ENCODE peak calls at places on chromosomes 2 and 18, in ten cellular contexts. G, Q, S, H, Y, Z, X, F, V and J are unnamed samples.

GRCh38 chr2:20398956-20399567 is 47.8 kb upstream of the RHOB start:
- DNase-seq in X (no peak), G (no peak), Y (peak), F (no peak), Z (no peak), H (no peak), Q (no peak), S (no peak), V (peak), J (no peak)

GRCh38 chr2:66445076-66445724 is 10.3 kb downstream of the MEIS1 start:
- DNase-seq in Z (no peak), Q (no peak), H (peak), X (peak), S (no peak), V (no peak), G (no peak), Y (no peak), F (no peak), J (no peak)

GRCh38 chr2:9087151-9087681 is 83.7 kb upstream of the MBOAT2 start:
- DNase-seq in G (no peak), Z (no peak), H (no peak), V (no peak), Q (no peak), S (no peak), X (no peak), F (no peak), Y (peak), J (no peak)

GRCh38 chr18:68722807-68723206 is 7.9 kb upstream of the TMX3 start:
- DNase-seq in V (no peak), Z (no peak), G (no peak), X (no peak), S (no peak), F (no peak), Q (no peak), H (no peak), Y (no peak), J (no peak)

GRCh38 chr2:135037831-135038230 is 9.4 kb downstream of the MAP3K19 start:
- DNase-seq in H (no peak), S (no peak), G (no peak), F (no peak), X (no peak), Y (peak), Q (no peak), V (no peak), Z (no peak), J (no peak)

GRCh38 chr2:174546519-174547506 is 50.8 kb downstream of the WIPF1 start:
- DNase-seq in Q (peak), G (no peak), X (no peak), V (no peak), F (no peak), Z (no peak), Y (peak), H (peak), S (peak), J (no peak)

GRCh38 chr2:160581035-160581434 is 87.4 kb upstream of the RBMS1 start:
- DNase-seq in Y (peak), H (no peak), V (no peak), G (no peak), Q (no peak), F (no peak), Z (no peak), S (no peak), X (no peak), J (no peak)

GRCh38 chr18:63318882-63319382 is 637 bp downstream of the BCL2 start:
- DNase-seq in V (no peak), S (no peak), X (no peak), Q (no peak), H (no peak), F (no peak), Z (no peak), G (no peak), Y (no peak), J (no peak)

GRCh38 chr2:216316743-216317142 is 55.5 kb downstream of the MARCHF4 start:
- DNase-seq in V (no peak), Q (no peak), F (no peak), S (no peak), G (no peak), X (no peak), Y (peak), Z (no peak), H (peak), J (no peak)

GRCh38 chr2:236661064-236661761 is 91.6 kb downstream of the ACKR3 start:
- DNase-seq in V (peak), H (peak), S (peak), Z (no peak), Q (no peak), X (no peak), Y (peak), G (no peak), F (no peak), J (no peak)

GRCh38 chr2:109225170-109225775 is 96.3 kb downstream of the SH3RF3 start:
- DNase-seq in Y (no peak), S (no peak), F (no peak), X (no peak), V (no peak), G (no peak), H (no peak), Z (no peak), Q (no peak), J (no peak)

GRCh38 chr2:127174977-127175376 is 45.1 kb downstream of the CYP27C1 start:
- DNase-seq in S (no peak), G (no peak), H (no peak), Z (no peak), X (no peak), Y (peak), V (peak), Q (no peak), F (no peak), J (no peak)

GRCh38 chr18:48915621-48916425 is 34.9 kb downstream of the SMAD7 start:
- DNase-seq in G (no peak), V (no peak), S (no peak), Y (peak), Z (no peak), Q (no peak), X (no peak), F (no peak), H (peak), J (no peak)

GRCh38 chr2:79359419-79359818 is 153.4 kb upstream of the CTNNA2 start:
- DNase-seq in Y (no peak), V (no peak), G (no peak), X (no peak), S (no peak), Q (no peak), F (no peak), Z (no peak), H (no peak), J (no peak)

GRCh38 chr2:61247204-61247812 is 85.3 kb downstream of the C2orf74 start:
- DNase-seq in S (peak), X (no peak), G (no peak), Q (no peak), H (no peak), Z (no peak), Y (peak), F (no peak), V (no peak), J (no peak)

GRCh38 chr2:31219131-31219969 is 2.0 kb upstream of the CAPN14 start:
- DNase-seq in Y (no peak), S (no peak), X (no peak), V (no peak), G (no peak), H (no peak), Z (no peak), F (no peak), Q (peak), J (no peak)

GRCh38 chr2:46690825-46691224 is 211.5 kb downstream of the TMEM247 start:
- DNase-seq in H (no peak), Z (no peak), V (no peak), F (no peak), S (no peak), Q (no peak), Y (peak), G (no peak), X (no peak), J (no peak)

GRCh38 chr18:22391571-22392359 is 25.9 kb downstream of the CTAGE1 start:
- DNase-seq in Q (no peak), Z (peak), V (no peak), S (no peak), F (peak), Y (peak), H (no peak), X (no peak), G (no peak), J (no peak)

GRCh38 chr2:29733945-29734344 is 187.4 kb downstream of the ALK start:
- DNase-seq in V (no peak), S (no peak), Y (no peak), Z (no peak), Q (no peak), G (no peak), H (no peak), X (no peak), F (no peak), J (no peak)

GRCh38 chr2:231807020-231807419 is 20.8 kb downstream of the COPS7B start:
- DNase-seq in G (no peak), S (no peak), Q (no peak), Z (no peak), Y (no peak), F (no peak), V (no peak), H (no peak), X (no peak), J (no peak)

GRCh38 chr2:207763308-207763707 is 6.4 kb downstream of the FZD5 start:
- DNase-seq in G (no peak), Z (no peak), V (no peak), H (no peak), S (no peak), F (no peak), Y (no peak), X (no peak), Q (no peak), J (no peak)
- H3K27ac ChIP-seq in G (no peak), Z (no peak), V (no peak), H (no peak), S (no peak), F (no peak), Y (no peak), X (no peak), Q (no peak), J (no peak)

GRCh38 chr2:88627055-88627855 is at the start of gene EIF2AK3:
- DNase-seq in Y (peak), S (peak), X (peak), G (peak), H (peak), Z (peak), Q (peak), F (peak), V (peak), J (peak)

GRCh38 chr2:88632569-88632968 is 5.3 kb upstream of the EIF2AK3 start:
- DNase-seq in Q (no peak), Y (no peak), V (no peak), Z (no peak), G (no peak), F (no peak), S (no peak), H (no peak), X (no peak), J (no peak)

GRCh38 chr2:88626171-88627054 is 851 bp downstream of the EIF2AK3 start:
- DNase-seq in Q (peak), V (peak), X (peak), F (peak), Y (no peak), G (peak), S (peak), Z (no peak), H (peak), J (no peak)

GRCh38 chr2:88627856-88628568 is 748 bp upstream of the EIF2AK3 start:
- DNase-seq in X (peak), Y (peak), H (peak), G (peak), Q (peak), S (peak), F (peak), V (peak), Z (peak), J (peak)

GRCh38 chr2:88628569-88628939 is 1.3 kb upstream of the EIF2AK3 start:
- DNase-seq in Z (no peak), G (no peak), H (no peak), Q (no peak), V (no peak), Y (no peak), F (no peak), X (peak), S (no peak), J (no peak)
- H3K27ac ChIP-seq in Z (peak), G (peak), H (peak), Q (peak), V (peak), Y (peak), F (peak), X (peak), S (peak), J (peak)

DNA sequence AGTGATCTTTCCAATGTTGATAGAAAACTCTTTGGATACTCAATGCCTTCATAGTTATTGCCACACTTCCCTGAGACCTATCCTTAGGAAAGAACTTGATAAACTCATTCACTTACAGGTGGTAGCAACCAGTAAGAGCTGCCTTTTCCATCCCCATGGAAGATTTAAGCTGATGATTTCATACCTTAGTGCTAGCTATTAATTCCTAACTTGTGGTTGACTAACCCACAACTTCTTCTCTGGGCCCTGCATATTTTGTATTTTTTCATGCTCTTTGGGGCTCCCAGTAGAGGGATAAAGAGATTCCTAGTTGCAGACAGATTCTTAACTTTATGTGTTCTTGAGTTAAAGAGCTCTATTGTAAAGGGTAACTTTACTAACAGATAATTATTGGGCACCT is 25.2 kb upstream of the SIX3 start:
- DNase-seq in F (no peak), G (no peak), H (no peak), S (no peak), X (no peak), V (no peak), Y (no peak), Z (no peak), Q (no peak), J (no peak)
- H3K27ac ChIP-seq in F (no peak), G (no peak), H (no peak), S (no peak), X (no peak), V (no peak), Y (no peak), Z (no peak), Q (no peak), J (no peak)

GRCh38 chr18:712401-713134 is at the start of gene ENOSF1:
- DNase-seq in F (peak), S (peak), V (peak), G (peak), X (peak), H (peak), Y (peak), Q (peak), Z (peak), J (peak)
- H3K27ac ChIP-seq in F (peak), S (peak), V (peak), G (peak), X (peak), H (peak), Y (peak), Q (peak), Z (peak), J (peak)